ENCODE peak calls at places on chromosomes 2 and 18, in six cellular contexts. Y, I, Q, R, M and N are unnamed samples.

GRCh38 chr2:100813527-100813926 is 6.4 kb upstream of the NPAS2 start:
- DNase-seq in Y (no peak), I (peak; percentile 65), Q (no peak), R (no peak), M (no peak), N (no peak)

GRCh38 chr18:275486-275885 is 7.6 kb upstream of the THOC1 start:
- DNase-seq in Y (no peak), I (no peak), Q (no peak), R (no peak), M (no peak), N (no peak)

GRCh38 chr2:175030380-175031271 is 25.4 kb upstream of the CHN1 start:
- DNase-seq in Y (peak; percentile 58), I (peak; percentile 52), Q (peak; percentile 63), R (peak; percentile 61), M (peak; percentile 36), N (peak; percentile 77)

GRCh38 chr2:108288534-108289106 is at the start of gene SULT1C2:
- DNase-seq in Y (peak; percentile 23), I (no peak), Q (peak; percentile 57), R (peak; percentile 62), M (no peak), N (peak; percentile 83)

GRCh38 chr18:79515944-79516351 is 120.2 kb downstream of the NFATC1 start:
- DNase-seq in Y (no peak), I (no peak), Q (no peak), R (no peak), M (peak; percentile 27), N (peak; percentile 5)

GRCh38 chr2:130911996-130912395 is 75.3 kb downstream of the ARHGEF4 start:
- DNase-seq in Y (no peak), I (no peak), Q (peak; percentile 41), R (no peak), M (no peak), N (no peak)

GRCh38 chr2:105187531-105187930 is 54.0 kb upstream of the GPR45 start:
- DNase-seq in Y (no peak), I (no peak), Q (no peak), R (no peak), M (no peak), N (no peak)

GRCh38 chr2:147442766-147443165 is 402.1 kb upstream of the ACVR2A start:
- DNase-seq in Y (no peak), I (no peak), Q (no peak), R (no peak), M (no peak), N (no peak)

GRCh38 chr2:43341959-43342757 is 115.8 kb upstream of the ZFP36L2 start:
- DNase-seq in Y (no peak), I (no peak), Q (no peak), R (no peak), M (no peak), N (no peak)

GRCh38 chr2:225419033-225419432 is 19.5 kb downstream of the NYAP2 start:
- DNase-seq in Y (no peak), I (no peak), Q (no peak), R (no peak), M (no peak), N (no peak)

GRCh38 chr2:72889991-72890390 is 2.8 kb downstream of the SPR start:
- DNase-seq in Y (no peak), I (no peak), Q (no peak), R (no peak), M (no peak), N (no peak)

GRCh38 chr2:236137066-236137465 is 31.1 kb downstream of the GBX2 start:
- DNase-seq in Y (no peak), I (no peak), Q (no peak), R (no peak), M (no peak), N (no peak)

GRCh38 chr2:204691911-204692510 is 146.7 kb downstream of the PARD3B start:
- DNase-seq in Y (peak; percentile 86), I (peak; percentile 90), Q (no peak), R (peak; percentile 17), M (peak; percentile 27), N (peak; percentile 75)

GRCh38 chr2:235494716-235495372 is 1.0 kb downstream of the AGAP1 start:
- DNase-seq in Y (peak; percentile 50), I (peak; percentile 60), Q (peak; percentile 67), R (no peak), M (no peak), N (no peak)

GRCh38 chr18:61817086-61817485 is 75.7 kb downstream of the RNF152 start:
- DNase-seq in Y (no peak), I (no peak), Q (no peak), R (no peak), M (no peak), N (no peak)

GRCh38 chr2:128775064-128775347 is 456.3 kb upstream of the HS6ST1 start:
- DNase-seq in Y (no peak), I (no peak), Q (no peak), R (no peak), M (no peak), N (no peak)

GRCh38 chr2:29075894-29076700 is 1.8 kb upstream of the PCARE start:
- DNase-seq in Y (no peak), I (no peak), Q (peak; percentile 36), R (no peak), M (no peak), N (no peak)

GRCh38 chr18:79200546-79201268 is 131.5 kb downstream of the ATP9B start:
- DNase-seq in Y (no peak), I (peak; percentile 9), Q (no peak), R (no peak), M (no peak), N (no peak)

GRCh38 chr2:106572541-106573148 is 85.5 kb downstream of the CD8B2 start:
- DNase-seq in Y (peak; percentile 44), I (no peak), Q (peak; percentile 65), R (peak; percentile 58), M (peak; percentile 18), N (peak; percentile 24)

GRCh38 chr18:12606592-12607315 is 51.2 kb downstream of the SPIRE1 start:
- DNase-seq in Y (peak; percentile 50), I (peak; percentile 90), Q (no peak), R (no peak), M (no peak), N (peak; percentile 38)

GRCh38 chr2:96873651-96874096 is 3.8 kb upstream of the SEMA4C start:
- DNase-seq in Y (no peak), I (no peak), Q (no peak), R (no peak), M (peak; percentile 43), N (no peak)

GRCh38 chr2:182283512-182283911 is 143.3 kb downstream of the PDE1A start:
- DNase-seq in Y (no peak), I (peak; percentile 74), Q (no peak), R (no peak), M (no peak), N (no peak)

GRCh38 chr2:236956641-236957040 is 129.0 kb upstream of the COPS8 start:
- DNase-seq in Y (no peak), I (no peak), Q (no peak), R (no peak), M (no peak), N (no peak)

GRCh38 chr18:55233850-55234249 is 274.6 kb upstream of the CCDC68 start:
- DNase-seq in Y (no peak), I (peak; percentile 61), Q (no peak), R (no peak), M (no peak), N (no peak)

GRCh38 chr2:104493698-104494097 is 360.2 kb upstream of the POU3F3 start:
- DNase-seq in Y (no peak), I (no peak), Q (no peak), R (no peak), M (no peak), N (no peak)

GRCh38 chr18:70490008-70490933 is 201.4 kb downstream of the SOCS6 start:
- DNase-seq in Y (peak; percentile 49), I (peak; percentile 57), Q (no peak), R (peak; percentile 18), M (peak; percentile 11), N (peak; percentile 32)

GRCh38 chr2:88452151-88452851 is at the start of gene FOXI3:
- DNase-seq in Y (no peak), I (no peak), Q (peak; percentile 76), R (peak; percentile 47), M (no peak), N (no peak)

GRCh38 chr2:115874427-115874826 is 1432.0 kb downstream of the DPP10 start:
- DNase-seq in Y (no peak), I (no peak), Q (no peak), R (no peak), M (no peak), N (no peak)

GRCh38 chr2:105671156-105671555 is 73.6 kb upstream of the NCK2 start:
- DNase-seq in Y (no peak), I (no peak), Q (peak; percentile 29), R (no peak), M (no peak), N (no peak)

GRCh38 chr2:112661656-112662305 is 16.0 kb downstream of the SLC20A1 start:
- DNase-seq in Y (peak; percentile 58), I (no peak), Q (no peak), R (no peak), M (no peak), N (no peak)

GRCh38 chr18:69758458-69758857 is 189.2 kb downstream of the CD226 start:
- DNase-seq in Y (no peak), I (no peak), Q (no peak), R (no peak), M (no peak), N (no peak)

DNA sequence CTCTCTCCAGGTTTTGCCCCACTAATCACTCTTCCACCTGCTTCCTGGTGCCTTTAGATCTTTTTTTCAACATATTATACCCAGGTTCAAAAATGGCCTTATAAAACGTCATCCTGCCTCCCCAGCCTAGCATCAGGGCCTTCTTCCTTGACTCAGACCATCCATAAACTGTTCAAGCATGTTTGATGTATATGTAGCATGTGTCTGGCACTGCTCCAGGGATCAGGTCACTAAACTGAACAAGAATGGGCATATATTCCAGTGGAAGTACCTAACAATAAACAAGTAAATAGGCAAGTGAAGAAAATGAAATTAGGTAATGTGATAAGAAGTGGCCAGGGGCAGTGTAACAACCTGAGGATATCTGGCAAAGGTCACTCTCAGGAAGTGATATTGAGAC is 141.2 kb downstream of the TRIB2 start:
- DNase-seq in Y (no peak), I (peak; percentile 18), Q (no peak), R (no peak), M (no peak), N (no peak)
- TF ChIP-seq JUN in Y (no peak), I (no peak), Q (no peak), R (no peak), M (no peak), N (no peak)

GRCh38 chr2:141498561-141498960 is 632.3 kb downstream of the LRP1B start:
- DNase-seq in Y (no peak), I (no peak), Q (no peak), R (no peak), M (no peak), N (no peak)
- TF ChIP-seq JUN in Y (no peak), I (no peak), Q (no peak), R (no peak), M (no peak), N (no peak)

DNA sequence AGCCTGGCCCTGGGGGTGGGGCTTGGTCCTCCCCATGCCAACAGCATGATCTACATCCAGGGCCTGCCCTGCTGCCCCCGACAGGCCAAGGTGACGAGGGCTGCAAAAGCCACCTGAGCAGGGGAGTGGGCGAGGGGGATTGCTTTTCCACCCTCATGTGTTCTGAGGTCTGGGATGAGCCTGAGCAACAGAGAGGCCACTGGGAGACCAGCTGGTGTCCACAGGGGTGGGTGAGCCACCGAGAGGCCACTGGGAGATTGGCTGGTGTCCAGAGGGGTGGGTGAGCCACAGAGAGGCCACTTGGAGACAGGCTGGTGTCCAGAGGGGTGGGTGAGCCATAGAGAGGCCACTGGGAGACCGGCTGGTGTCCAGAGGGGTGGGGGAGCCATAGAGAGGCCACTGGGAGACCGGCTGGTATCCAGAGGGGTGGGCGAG is 147.4 kb upstream of the GPC1 start:
- DNase-seq in Y (no peak), I (no peak), Q (no peak), R (no peak), M (no peak), N (no peak)
- TF ChIP-seq JUN in Y (no peak), I (no peak), Q (no peak), R (no peak), M (no peak), N (no peak)

GRCh38 chr18:65227970-65228369 is 522.8 kb upstream of the CDH7 start:
- DNase-seq in Y (no peak), I (no peak), Q (no peak), R (no peak), M (no peak), N (no peak)
- TF ChIP-seq JUN in Y (no peak), I (no peak), Q (no peak), R (no peak), M (no peak), N (no peak)